ENCODE peak calls at places on chromosomes 1 and 21, in five cellular contexts. S, V, T, L and I are unnamed samples.

GRCh38 chr1:236800002-236800620 is 5.0 kb downstream of the MTR start:
- DNase-seq in S (no peak), V (no peak), T (no peak), L (no peak), I (no peak)

GRCh38 chr21:28793043-28793442 is 199.6 kb downstream of the LTN1 start:
- DNase-seq in S (peak; percentile 28), V (no peak), T (no peak), L (no peak), I (no peak)

GRCh38 chr1:19650416-19651140 is 6.5 kb downstream of the NBL1 start:
- DNase-seq in S (peak; percentile 46), V (no peak), T (peak; percentile 44), L (no peak), I (no peak)

GRCh38 chr1:206918076-206918475 is 3.7 kb downstream of the FCMR start:
- DNase-seq in S (no peak), V (no peak), T (no peak), L (no peak), I (no peak)

GRCh38 chr1:239056940-239057339 is 329.4 kb upstream of the CHRM3 start:
- DNase-seq in S (no peak), V (no peak), T (no peak), L (no peak), I (no peak)

GRCh38 chr1:101816262-101816661 is 180.5 kb downstream of the OLFM3 start:
- DNase-seq in S (no peak), V (no peak), T (no peak), L (no peak), I (no peak)

GRCh38 chr21:45809421-45809820 is 165.9 kb downstream of the PCBP3 start:
- DNase-seq in S (no peak), V (no peak), T (no peak), L (no peak), I (no peak)

GRCh38 chr1:29700522-29700921 is 464.2 kb downstream of the PTPRU start:
- DNase-seq in S (no peak), V (no peak), T (no peak), L (no peak), I (no peak)